ENCODE peak calls at places on chromosomes 1 and 21, in eight cellular contexts. V is naive thymus-derived CD8-positive, alpha-beta T cell; C is activated naive CD8-positive, alpha-beta T cell treated with anti-CD3 and anti-CD28 coated beads, Interleukin-2, amount 10 ng/mL, durations not matched to agents 7 days and 5 days; M is memory B cell; P is activated naive CD4-positive, alpha-beta T cell treated with anti-CD3 and anti-CD28 coated beads, Interleukin-2, amount 50 U/mL, for 72 hours; S is activated T-cell treated with anti-CD3 and anti-CD28 coated beads, Interleukin-2, amount 50 U/mL, for 4 hours; Z is upper lobe of right lung; Y is naive thymus-derived CD4-positive, alpha-beta T cell. F is an unnamed sample.

GRCh38 chr1:9653195-9653782 is 1.8 kb downstream of the PIK3CD start:
- ATAC-seq in V (peak), M (no peak), C (peak), S (peak), P (peak), Y (peak), Z (no peak), F (peak)

GRCh38 chr1:192477630-192478029 is 97.9 kb upstream of the RGS1 start:
- ATAC-seq in P (peak), V (peak), C (peak), S (no peak), Z (peak), Y (peak), M (peak), F (peak)

GRCh38 chr1:21439345-21439720 is 604 bp upstream of the NBPF3 start:
- ATAC-seq in Y (no peak), P (no peak), V (no peak), C (no peak), M (no peak), S (no peak), Z (no peak), F (no peak)

GRCh38 chr1:49765034-49765433 is 258.7 kb downstream of the AGBL4 start:
- ATAC-seq in P (no peak), C (no peak), M (no peak), Z (no peak), Y (no peak), S (no peak), V (no peak), F (no peak)

GRCh38 chr1:22529901-22530621 is 33.2 kb upstream of the EPHA8 start:
- ATAC-seq in S (no peak), P (no peak), V (no peak), Y (no peak), C (no peak), M (no peak), Z (no peak), F (no peak)

GRCh38 chr1:44524655-44525530 is 119.8 kb downstream of the RNF220 start:
- ATAC-seq in V (no peak), Y (no peak), S (no peak), Z (no peak), C (no peak), P (no peak), M (no peak), F (no peak)

GRCh38 chr1:101088431-101088830 is 62.8 kb upstream of the DPH5 start:
- ATAC-seq in P (peak), S (peak), Z (no peak), C (no peak), Y (no peak), V (peak), M (no peak), F (peak)

GRCh38 chr1:5340560-5341130 is 651.6 kb downstream of the NPHP4 start:
- ATAC-seq in S (no peak), V (no peak), P (no peak), Z (no peak), C (no peak), M (no peak), Y (no peak), F (no peak)

GRCh38 chr1:11787251-11787803 is 18.4 kb downstream of the MTHFR start:
- ATAC-seq in Z (peak), V (no peak), M (no peak), C (no peak), Y (no peak), S (no peak), P (no peak), F (no peak)

GRCh38 chr21:45427331-45428271 is 22.6 kb downstream of the COL18A1 start:
- ATAC-seq in Y (no peak), S (no peak), Z (no peak), C (no peak), M (no peak), P (no peak), V (no peak), F (no peak)

GRCh38 chr1:46689897-46690296 is 18.2 kb downstream of the TEX38 start:
- ATAC-seq in P (no peak), Y (no peak), M (no peak), S (no peak), C (no peak), V (no peak), Z (no peak), F (peak)

GRCh38 chr21:37866027-37866426 is 50.2 kb downstream of the KCNJ6 start:
- ATAC-seq in Y (peak), Z (peak), P (no peak), M (no peak), V (no peak), C (no peak), S (no peak), F (no peak)

GRCh38 chr1:156846643-156847042 is 12.3 kb downstream of the INSRR start:
- ATAC-seq in S (no peak), Y (no peak), P (no peak), Z (no peak), V (no peak), M (no peak), C (no peak), F (no peak)

GRCh38 chr21:34302496-34302895 is 61.3 kb upstream of the KCNE2 start:
- ATAC-seq in M (no peak), Z (no peak), V (no peak), Y (no peak), P (no peak), C (no peak), S (no peak), F (no peak)

GRCh38 chr1:10451286-10451685 is 1.5 kb downstream of the CORT start:
- ATAC-seq in Z (peak), Y (no peak), S (no peak), C (no peak), V (no peak), P (no peak), M (no peak), F (no peak)

GRCh38 chr1:67372136-67372535 is 58.1 kb downstream of the SERBP1 start:
- ATAC-seq in C (no peak), P (no peak), Z (no peak), V (no peak), S (no peak), Y (no peak), M (no peak), F (no peak)

F was measured in activated T-helper 17 cell treated with anti-CD3 and anti-CD28 coated beads, Interleukin-2, amount 50 U/mL, for 72 hours.